ENCODE peak calls at places on chromosomes 13 and 19, in six cellular contexts. D, Z, Y, B, U and A are unnamed samples.

GRCh38 chr13:112943309-112944125 is 25.5 kb upstream of the MCF2L start:
- DNase-seq in D (peak; percentile 85), Z (peak; percentile 28), Y (peak; percentile 14), B (no peak), U (no peak), A (peak; percentile 69)

GRCh38 chr13:80251403-80251802 is 89.5 kb downstream of the SPRY2 start:
- DNase-seq in D (peak; percentile 1), Z (peak; percentile 64), Y (peak; percentile 62), B (no peak), U (no peak), A (no peak)

GRCh38 chr13:44237276-44237767 is 136.3 kb upstream of the SERP2 start:
- DNase-seq in D (no peak), Z (peak; percentile 43), Y (peak; percentile 92), B (no peak), U (no peak), A (no peak)

GRCh38 chr13:79501538-79502232 is 20.7 kb downstream of the NDFIP2 start:
- DNase-seq in D (no peak), Z (peak; percentile 14), Y (peak; percentile 72), B (no peak), U (no peak), A (no peak)

GRCh38 chr13:112735791-112736190 is 46.0 kb downstream of the ATP11A start:
- DNase-seq in D (no peak), Z (no peak), Y (no peak), B (no peak), U (no peak), A (no peak)

GRCh38 chr13:30907167-30907761 is 1.2 kb downstream of the MEDAG start:
- DNase-seq in D (no peak), Z (no peak), Y (peak; percentile 45), B (no peak), U (no peak), A (no peak)

GRCh38 chr19:48921721-48922500 is 11.6 kb upstream of the DHDH start:
- DNase-seq in D (no peak), Z (no peak), Y (no peak), B (no peak), U (no peak), A (no peak)

GRCh38 chr19:45045671-45046353 is 7.0 kb downstream of the CLASRP start:
- DNase-seq in D (no peak), Z (no peak), Y (no peak), B (no peak), U (no peak), A (peak; percentile 54)

GRCh38 chr13:46173656-46174055 is 8.3 kb downstream of the LCP1 start:
- DNase-seq in D (no peak), Z (no peak), Y (no peak), B (peak; percentile 47), U (no peak), A (no peak)

GRCh38 chr19:34181111-34181864 is 9.0 kb downstream of the LSM14A start:
- DNase-seq in D (no peak), Z (peak; percentile 4), Y (no peak), B (no peak), U (no peak), A (no peak)

GRCh38 chr19:49506575-49507105 is 5.8 kb upstream of the FCGRT start:
- DNase-seq in D (peak; percentile 79), Z (peak; percentile 83), Y (no peak), B (peak; percentile 78), U (peak; percentile 71), A (peak; percentile 56)

GRCh38 chr19:38930776-38931761 is at the start of gene MRPS12:
- DNase-seq in D (peak; percentile 100), Z (peak; percentile 97), Y (peak; percentile 95), B (peak; percentile 100), U (peak; percentile 95), A (peak; percentile 98)

GRCh38 chr13:32141462-32141861 is 109.9 kb downstream of the FRY start:
- DNase-seq in D (no peak), Z (no peak), Y (no peak), B (no peak), U (no peak), A (no peak)

GRCh38 chr13:46640843-46641242 is 87.9 kb downstream of the LRCH1 start:
- DNase-seq in D (no peak), Z (peak; percentile 37), Y (no peak), B (no peak), U (no peak), A (no peak)

GRCh38 chr13:49023441-49023840 is 47.7 kb downstream of the FNDC3A start:
- DNase-seq in D (no peak), Z (peak; percentile 83), Y (peak; percentile 81), B (no peak), U (no peak), A (no peak)

GRCh38 chr13:113048766-113049165 is 56.8 kb upstream of the F7 start:
- DNase-seq in D (no peak), Z (no peak), Y (no peak), B (no peak), U (no peak), A (no peak)

GRCh38 chr13:43271152-43271551 is 247.8 kb downstream of the DNAJC15 start:
- DNase-seq in D (no peak), Z (no peak), Y (no peak), B (no peak), U (no peak), A (no peak)

GRCh38 chr13:95698047-95698749 is 21.3 kb downstream of the DNAJC3 start:
- DNase-seq in D (no peak), Z (peak; percentile 33), Y (no peak), B (peak; percentile 1), U (no peak), A (no peak)

GRCh38 chr19:46383171-46383815 is 30.1 kb downstream of the CCDC8 start:
- DNase-seq in D (no peak), Z (no peak), Y (no peak), B (no peak), U (no peak), A (peak; percentile 40)

GRCh38 chr13:20461481-20461859 is 64.2 kb downstream of the CRYL1 start:
- DNase-seq in D (no peak), Z (peak; percentile 45), Y (peak; percentile 75), B (no peak), U (no peak), A (no peak)

GRCh38 chr13:100493418-100493817 is 95.2 kb downstream of the GGACT start:
- DNase-seq in D (no peak), Z (no peak), Y (peak; percentile 40), B (no peak), U (no peak), A (no peak)

GRCh38 chr19:6061420-6062130 is 48.7 kb downstream of the RFX2 start:
- DNase-seq in D (no peak), Z (no peak), Y (no peak), B (no peak), U (no peak), A (peak; percentile 45)

GRCh38 chr19:51542699-51543098 is 11.2 kb upstream of the SIGLEC6 start:
- DNase-seq in D (no peak), Z (no peak), Y (no peak), B (no peak), U (no peak), A (no peak)

GRCh38 chr19:51544038-51544437 is 12.6 kb upstream of the SIGLEC6 start:
- DNase-seq in D (no peak), Z (no peak), Y (no peak), B (no peak), U (no peak), A (no peak)

GRCh38 chr19:51546107-51546649 is 14.7 kb upstream of the SIGLEC6 start:
- DNase-seq in D (no peak), Z (no peak), Y (no peak), B (no peak), U (no peak), A (no peak)

GRCh38 chr19:51539821-51540366 is 8.4 kb upstream of the SIGLEC6 start:
- DNase-seq in D (no peak), Z (no peak), Y (no peak), B (no peak), U (no peak), A (no peak)

GRCh38 chr19:51541458-51542357 is 10.2 kb upstream of the SIGLEC6 start:
- DNase-seq in D (no peak), Z (no peak), Y (no peak), B (no peak), U (no peak), A (no peak)
- H3K9me3 ChIP-seq in D (no peaks in the 10 kb centered on the region), Z (no peaks in the 10 kb centered on the region), Y (peaks cover 6% of the 10 kb centered on the region), B (no peaks in the 10 kb centered on the region), U (no peaks in the 10 kb centered on the region), A (no peaks in the 10 kb centered on the region)

DNA sequence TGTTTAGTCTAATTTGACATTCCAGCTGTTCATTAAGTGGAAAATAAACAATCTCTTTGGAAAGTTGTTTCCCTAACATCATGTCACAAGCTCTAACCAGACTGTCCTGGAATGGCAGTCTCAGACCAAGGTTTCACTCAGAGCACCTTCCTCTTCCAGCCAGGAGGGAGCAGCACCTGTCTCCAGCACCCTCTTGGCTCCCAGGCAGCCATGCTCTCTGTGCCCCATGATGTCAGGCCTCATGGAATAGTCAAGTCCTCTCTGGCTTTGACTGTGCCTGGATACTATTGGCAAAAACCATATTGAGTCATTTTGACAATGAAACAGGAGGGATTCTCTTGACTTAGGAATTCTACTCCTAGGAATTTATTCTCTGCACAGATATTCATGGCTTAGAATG is 171.4 kb downstream of the OXGR1 start:
- DNase-seq in D (peak; percentile 50), Z (peak; percentile 39), Y (no peak), B (peak; percentile 5), U (no peak), A (no peak)
- TF ChIP-seq CTCF in D (peak; percentile 56), Z (peak; percentile 51), Y (no peak), B (peak; percentile 53), U (no peak), A (peak; percentile 14)

GRCh38 chr13:98484289-98485219 is 92.4 kb downstream of the STK24 start:
- DNase-seq in D (peak; percentile 85), Z (peak; percentile 97), Y (peak; percentile 95), B (no peak), U (peak; percentile 34), A (peak; percentile 74)

GRCh38 chr13:98481511-98481951 is 95.4 kb downstream of the STK24 start:
- DNase-seq in D (no peak), Z (no peak), Y (no peak), B (no peak), U (no peak), A (no peak)

GRCh38 chr13:98483636-98484288 is 93.1 kb downstream of the STK24 start:
- DNase-seq in D (no peak), Z (no peak), Y (no peak), B (no peak), U (no peak), A (no peak)

GRCh38 chr13:98480915-98481510 is 95.9 kb downstream of the STK24 start:
- DNase-seq in D (no peak), Z (no peak), Y (no peak), B (peak; percentile 19), U (no peak), A (no peak)

GRCh38 chr13:98482476-98483444 is 94.1 kb downstream of the STK24 start:
- DNase-seq in D (peak; percentile 45), Z (no peak), Y (peak; percentile 67), B (peak; percentile 20), U (no peak), A (peak; percentile 92)
- H3K4me1 ChIP-seq in D (peaks cover 76% of the 10 kb centered on the region), Z (peaks cover 47% of the 10 kb centered on the region), Y (peaks cover 76% of the 10 kb centered on the region), B (peaks cover 42% of the 10 kb centered on the region), U (peaks cover 32% of the 10 kb centered on the region), A (peaks cover 13% of the 10 kb centered on the region)

DNA sequence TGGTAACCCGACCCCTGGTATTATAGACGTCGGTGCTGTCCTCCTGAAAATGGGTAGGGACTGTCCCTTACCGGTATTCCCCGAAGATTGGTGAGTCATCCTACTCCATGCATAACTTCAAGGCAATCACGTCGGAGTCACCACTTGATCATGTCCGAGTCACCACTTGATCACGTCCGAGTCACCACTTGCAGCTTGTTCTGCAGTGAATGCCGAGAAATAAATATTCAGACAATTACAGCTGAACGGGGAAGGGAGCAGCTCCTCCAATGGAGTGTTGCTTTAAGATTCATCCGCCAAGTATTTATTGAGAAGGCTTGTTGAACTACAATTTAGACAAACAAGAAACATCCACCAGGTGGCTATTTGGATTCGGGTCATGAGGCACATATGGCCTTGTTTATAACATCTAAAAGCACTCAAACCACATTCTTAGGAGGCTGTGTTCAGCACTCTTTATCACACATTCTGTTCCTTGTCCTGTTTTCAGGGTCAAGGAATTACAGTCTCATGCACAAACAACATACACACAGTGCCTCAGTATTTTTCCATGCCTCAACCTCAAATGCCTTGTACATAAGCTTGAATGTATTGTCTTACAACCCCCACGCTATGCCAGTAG is 43.1 kb downstream of the ZNF726 start:
- DNase-seq in D (no peak), Z (peak; percentile 94), Y (peak; percentile 81), B (no peak), U (no peak), A (no peak)
- H3K9me3 ChIP-seq in D (peaks cover 23% of the 10 kb centered on the region), Z (peaks cover 17% of the 10 kb centered on the region), Y (peaks cover 4% of the 10 kb centered on the region), B (no peaks in the 10 kb centered on the region), U (no peaks in the 10 kb centered on the region), A (no peaks in the 10 kb centered on the region)